ENCODE peak calls at places on chromosomes 7 and 10, in four cellular contexts. K is IMR-90, U is H1, J is trophoblast cell. S is an unnamed sample.

GRCh38 chr7:107622429-107622828 is 38.2 kb upstream of the SLC26A4 start:
- DNase-seq in U (no peak), J (no peak), K (peak), S (peak)

GRCh38 chr7:90966346-90966745 is 297.9 kb upstream of the FZD1 start:
- DNase-seq in U (no peak), J (no peak), K (no peak), S (no peak)

GRCh38 chr10:91909178-91909677 is at the start of gene FGFBP3:
- DNase-seq in J (no peak), U (peak), K (peak), S (peak)

GRCh38 chr7:506921-507622 is 12.6 kb downstream of the PDGFA start:
- DNase-seq in J (no peak), U (no peak), K (no peak), S (no peak)

GRCh38 chr7:80150621-80151273 is 16.1 kb downstream of the GNAI1 start:
- DNase-seq in U (no peak), K (peak), J (peak), S (peak)

GRCh38 chr7:76396039-76396732 is 13.3 kb downstream of the SSC4D start:
- DNase-seq in J (no peak), U (peak), K (no peak), S (no peak)

GRCh38 chr10:103254538-103255325 is 9.0 kb downstream of the RPEL1 start:
- DNase-seq in K (peak), J (peak), U (no peak), S (no peak)

GRCh38 chr10:132104471-132105301 is 38.9 kb downstream of the JAKMIP3 start:
- DNase-seq in K (no peak), U (peak), J (no peak), S (no peak)

GRCh38 chr7:97871659-97872024 is 566 bp downstream of the ASNS start:
- DNase-seq in J (no peak), U (no peak), K (no peak), S (no peak)

GRCh38 chr7:138948403-138948802 is 32.8 kb downstream of the KIAA1549 start:
- DNase-seq in K (no peak), J (no peak), U (no peak), S (no peak)

GRCh38 chr7:116465125-116465524 is 34.4 kb upstream of the CAV2 start:
- DNase-seq in K (no peak), J (no peak), U (no peak), S (no peak)

GRCh38 chr7:150756858-150757257 is 19.6 kb downstream of the GIMAP5 start:
- DNase-seq in U (no peak), K (no peak), J (peak), S (no peak)

GRCh38 chr7:101216001-101216859 is 1.2 kb downstream of the PLOD3 start:
- DNase-seq in U (no peak), K (peak), J (peak), S (peak)

GRCh38 chr7:69677054-69677847 is 79.0 kb downstream of the AUTS2 start:
- DNase-seq in U (no peak), K (no peak), J (no peak), S (no peak)

GRCh38 chr7:127976056-127976455 is 55.2 kb downstream of the LRRC4 start:
- DNase-seq in K (no peak), J (no peak), U (no peak), S (no peak)

GRCh38 chr10:90007226-90007625 is 305.8 kb downstream of the KIF20B start:
- DNase-seq in K (no peak), U (no peak), J (no peak), S (no peak)

GRCh38 chr10:132563485-132564248 is 26.1 kb downstream of the INPP5A start:
- DNase-seq in J (peak), K (no peak), U (no peak), S (no peak)

GRCh38 chr10:29576681-29577080 is 58.1 kb downstream of the SVIL start:
- DNase-seq in U (no peak), J (peak), K (no peak), S (no peak)

GRCh38 chr10:62248465-62248864 is 20.2 kb downstream of the RTKN2 start:
- DNase-seq in U (no peak), K (peak), J (no peak), S (no peak)

GRCh38 chr7:12130664-12131063 is 80.4 kb upstream of the TMEM106B start:
- DNase-seq in U (no peak), K (no peak), J (peak), S (no peak)

GRCh38 chr10:3803884-3804741 is 19.1 kb upstream of the KLF6 start:
- DNase-seq in K (peak), U (no peak), J (peak), S (peak)

GRCh38 chr7:16874061-16874460 is 7.7 kb downstream of the AGR3 start:
- DNase-seq in J (no peak), U (no peak), K (no peak), S (no peak)

GRCh38 chr10:100238429-100238828 is 9.0 kb upstream of the CHUK start:
- DNase-seq in U (no peak), K (no peak), J (no peak), S (no peak)

GRCh38 chr10:78805176-78805575 is 263.6 kb upstream of the ZMIZ1 start:
- DNase-seq in J (no peak), K (peak), U (no peak), S (peak)

GRCh38 chr10:34526758-34527730 is 288.1 kb downstream of the PARD3 start:
- DNase-seq in J (peak), U (no peak), K (peak), S (peak)

GRCh38 chr10:98041352-98042043 is 11.1 kb upstream of the CRTAC1 start:
- DNase-seq in J (peak), U (peak), K (peak), S (peak)

GRCh38 chr10:92074126-92074887 is 150.7 kb downstream of the BTAF1 start:
- DNase-seq in U (no peak), J (no peak), K (peak), S (peak)

GRCh38 chr10:4074559-4075407 is 289.8 kb upstream of the KLF6 start:
- DNase-seq in U (no peak), K (peak), J (peak), S (peak)

GRCh38 chr7:2634265-2635145 is 2.7 kb downstream of the TTYH3 start:
- DNase-seq in K (no peak), J (no peak), U (no peak), S (no peak)
- H3K23ac ChIP-seq in K (peak), J (no peak), U (no peak), S (peak)

GRCh38 chr10:110163841-110164240 is 43.6 kb upstream of the MXI1 start:
- DNase-seq in J (no peak), K (no peak), U (no peak), S (no peak)

GRCh38 chr10:110165867-110166266 is 41.5 kb upstream of the MXI1 start:
- DNase-seq in U (peak), K (no peak), J (no peak), S (no peak)

GRCh38 chr10:110165239-110165638 is 42.2 kb upstream of the MXI1 start:
- DNase-seq in K (no peak), U (peak), J (no peak), S (no peak)

GRCh38 chr10:110162749-110163148 is 44.7 kb upstream of the MXI1 start:
- DNase-seq in J (no peak), K (no peak), U (peak), S (no peak)

DNA sequence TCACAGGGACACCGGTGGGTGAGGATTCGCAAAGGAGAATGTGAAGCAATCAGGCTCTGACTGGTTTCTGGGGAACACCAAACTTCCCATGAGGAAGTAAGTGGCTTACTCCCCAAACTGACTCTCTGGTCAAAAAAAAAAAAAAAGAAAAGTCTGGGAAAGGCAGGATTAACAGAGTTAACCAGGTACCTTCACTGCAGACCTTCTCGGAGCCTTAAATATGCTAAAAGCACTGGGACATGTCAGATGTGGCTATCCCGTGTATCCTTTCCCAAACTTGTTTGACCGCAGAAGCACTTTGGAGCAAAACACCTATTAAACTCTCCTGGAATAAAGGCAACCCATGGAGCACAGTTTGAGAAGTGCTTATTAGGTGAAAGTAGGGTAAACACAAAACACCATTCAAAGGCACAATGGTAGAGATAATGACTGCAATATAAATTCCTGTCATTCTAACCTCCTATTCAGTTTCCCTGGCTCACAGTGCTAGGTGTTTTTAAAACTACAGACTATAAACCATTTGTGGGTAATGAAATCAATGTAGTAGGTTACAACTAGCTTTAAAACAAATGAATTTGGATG is 44.1 kb upstream of the MXI1 start:
- DNase-seq in J (no peak), K (no peak), U (no peak), S (no peak)
- H3K23ac ChIP-seq in J (peak), K (no peak), U (no peak), S (no peak)

GRCh38 chr7:48175019-48175418 is 3.8 kb downstream of the ABCA13 start:
- DNase-seq in J (no peak), U (no peak), K (no peak), S (no peak)

GRCh38 chr7:48173983-48174382 is 2.7 kb downstream of the ABCA13 start:
- DNase-seq in K (peak), U (no peak), J (no peak), S (no peak)

GRCh38 chr7:48173313-48173712 is 2.1 kb downstream of the ABCA13 start:
- DNase-seq in J (no peak), K (no peak), U (no peak), S (no peak)

GRCh38 chr7:48177271-48177670 is 6.0 kb downstream of the ABCA13 start:
- DNase-seq in U (no peak), K (no peak), J (no peak), S (no peak)

DNA sequence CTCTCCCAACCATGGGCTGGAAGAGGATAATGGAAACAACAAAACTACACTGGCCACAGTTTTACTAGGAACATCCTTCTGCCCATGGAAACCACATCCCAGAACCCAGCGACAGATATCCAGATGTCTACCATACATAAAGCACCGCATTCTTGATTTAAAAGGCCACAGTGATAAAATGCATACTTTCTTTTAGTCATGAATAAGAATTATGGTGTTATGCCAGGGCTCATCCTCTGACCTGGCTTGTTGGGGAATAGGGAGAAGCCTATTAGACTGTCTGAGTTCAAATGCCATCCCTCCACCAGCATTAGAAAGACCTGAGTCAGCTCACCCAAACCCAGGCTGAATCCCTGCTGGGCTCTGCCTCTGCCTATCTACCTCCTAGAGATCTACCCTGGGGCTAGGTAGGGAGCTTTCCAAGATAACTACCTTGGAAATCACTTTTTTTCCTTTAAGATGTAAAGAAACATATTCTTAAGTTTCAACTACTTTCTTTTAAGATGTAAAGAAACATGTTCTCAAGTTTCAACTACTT is 5.2 kb downstream of the ABCA13 start:
- DNase-seq in K (no peak), U (no peak), J (peak), S (no peak)
- H3K23ac ChIP-seq in K (no peak), U (no peak), J (no peak), S (no peak)

DNA sequence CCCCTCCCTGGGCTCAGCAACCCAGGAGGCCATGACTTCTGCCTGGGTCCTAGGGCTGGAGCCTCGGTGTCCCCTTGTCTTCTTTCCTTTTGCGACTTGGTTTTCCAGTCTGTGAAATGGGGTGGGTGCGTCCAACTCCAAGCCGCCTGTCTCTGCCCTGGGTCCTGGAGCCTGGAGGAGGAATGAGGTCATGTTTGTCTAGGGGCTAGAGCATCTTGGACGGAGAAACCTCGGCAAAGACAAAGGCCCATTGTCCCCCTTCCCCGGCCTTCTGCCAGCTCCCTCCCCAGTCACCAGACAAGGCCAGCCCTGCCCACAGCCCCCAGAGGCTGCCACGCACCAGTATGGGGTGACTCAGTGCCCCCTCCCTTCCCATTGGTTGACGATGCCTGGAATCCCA is 39.8 kb upstream of the ELN start:
- DNase-seq in U (no peak), K (peak), J (no peak), S (no peak)
- H3K23ac ChIP-seq in U (no peak), K (no peak), J (no peak), S (no peak)

GRCh38 chr7:27939893-27940292 is 199.9 kb downstream of the TAX1BP1 start:
- DNase-seq in K (no peak), U (no peak), J (no peak), S (no peak)
- H3K23ac ChIP-seq in K (no peak), U (no peak), J (no peak), S (no peak)